ENCODE peak calls at places on chromosomes 13 and 19, in nine cellular contexts. Q is adrenal gland; U is aorta; E is neural progenitor cell; B is A673; O is heart right ventricle; D is upper lobe of right lung; Z is neuronal stem cell; F is effector memory CD4-positive, alpha-beta T cell. S is an unnamed sample.
A peak's percentile ranks its signal among the peaks of the same experiment; 100 is the strongest.

GRCh38 chr19:55091955-55092354 is 16.3 kb downstream of the EPS8L1 start:
- DNase-seq in Q (no peak), U (no peak), E (peak; percentile 62), B (no peak), O (no peak), D (no peak), Z (no peak), F (no peak), S (no peak)

GRCh38 chr19:6041991-6042421 is 64.1 kb upstream of the RANBP3 start:
- DNase-seq in Q (no peak), U (no peak), E (no peak), B (no peak), O (no peak), D (no peak), Z (no peak), F (no peak), S (no peak)

GRCh38 chr19:37778613-37779138 is 710 bp downstream of the ZNF573 start:
- DNase-seq in Q (no peak), U (no peak), E (peak; percentile 1), B (peak; percentile 12), O (no peak), D (no peak), Z (peak; percentile 1), F (no peak), S (no peak)

GRCh38 chr13:51613535-51613934 is 29.3 kb downstream of the WDFY2 start:
- DNase-seq in Q (no peak), U (no peak), E (no peak), B (no peak), O (no peak), D (no peak), Z (no peak), F (no peak), S (no peak)

GRCh38 chr13:98317573-98318171 is 140.6 kb upstream of the RNF113B start:
- DNase-seq in Q (no peak), U (no peak), E (no peak), B (no peak), O (no peak), D (no peak), Z (no peak), F (no peak), S (no peak)

GRCh38 chr13:34038326-34039068 is 220.5 kb downstream of the RFC3 start:
- DNase-seq in Q (no peak), U (no peak), E (no peak), B (no peak), O (no peak), D (no peak), Z (no peak), F (no peak), S (no peak)

GRCh38 chr13:96958286-96958891 is 35.9 kb downstream of the OXGR1 start:
- DNase-seq in Q (peak; percentile 24), U (no peak), E (peak; percentile 64), B (peak; percentile 59), O (no peak), D (no peak), Z (peak; percentile 33), F (no peak), S (no peak)

GRCh38 chr13:38954291-38954690 is 36.3 kb downstream of the STOML3 start:
- DNase-seq in Q (no peak), U (no peak), E (no peak), B (no peak), O (no peak), D (no peak), Z (no peak), F (no peak), S (no peak)

GRCh38 chr19:18021121-18021755 is 13.3 kb downstream of the ARRDC2 start:
- DNase-seq in Q (peak; percentile 91), U (peak; percentile 98), E (no peak), B (peak; percentile 80), O (peak; percentile 91), D (peak; percentile 90), Z (no peak), F (peak; percentile 71), S (peak; percentile 86)

GRCh38 chr19:1063909-1064660 is 2.9 kb upstream of the ARHGAP45 start:
- DNase-seq in Q (peak; percentile 23), U (no peak), E (no peak), B (no peak), O (no peak), D (no peak), Z (no peak), F (no peak), S (no peak)

GRCh38 chr13:75050419-75051066 is 431.4 kb downstream of the TBC1D4 start:
- DNase-seq in Q (no peak), U (no peak), E (no peak), B (peak; percentile 21), O (no peak), D (no peak), Z (no peak), F (no peak), S (no peak)

GRCh38 chr13:49625392-49626137 is 2.7 kb upstream of the ARL11 start:
- DNase-seq in Q (peak; percentile 92), U (no peak), E (no peak), B (no peak), O (peak; percentile 43), D (peak; percentile 85), Z (no peak), F (no peak), S (peak; percentile 90)

GRCh38 chr19:41624515-41624914 is 2.4 kb downstream of the CEACAM4 start:
- DNase-seq in Q (no peak), U (peak; percentile 61), E (no peak), B (no peak), O (no peak), D (no peak), Z (no peak), F (no peak), S (no peak)

GRCh38 chr19:49939721-49940481 is 10.6 kb upstream of the NUP62 start:
- DNase-seq in Q (no peak), U (peak; percentile 60), E (no peak), B (no peak), O (no peak), D (no peak), Z (no peak), F (no peak), S (no peak)

GRCh38 chr19:47534628-47535027 is 19.8 kb upstream of the NAPA start:
- DNase-seq in Q (no peak), U (no peak), E (no peak), B (no peak), O (no peak), D (no peak), Z (no peak), F (no peak), S (no peak)

GRCh38 chr19:30498707-30499106 is 126.5 kb downstream of the ZNF536 start:
- DNase-seq in Q (no peak), U (no peak), E (peak; percentile 60), B (peak; percentile 25), O (no peak), D (no peak), Z (no peak), F (no peak), S (no peak)
- H3K27ac ChIP-seq in Q (no peak overlapping the region), U (no peak overlapping the region), E (no peak overlapping the region), B (no peak overlapping the region), O (no peak overlapping the region), D (no peak overlapping the region), Z (no peak overlapping the region), F (no peak overlapping the region), S (no peak overlapping the region)

GRCh38 chr19:58123354-58123753 is 25.3 kb upstream of the ZSCAN18 start:
- DNase-seq in Q (no peak), U (no peak), E (peak; percentile 6), B (no peak), O (no peak), D (no peak), Z (no peak), F (no peak), S (no peak)
- H3K9me3 ChIP-seq in Q (peaks cover 16% of the 10 kb centered on the region), U (peaks cover 54% of the 10 kb centered on the region), E (peaks cover 30% of the 10 kb centered on the region), B (peaks cover 87% of the 10 kb centered on the region), O (peaks cover 100% of the 10 kb centered on the region), D (peaks cover 91% of the 10 kb centered on the region), Z (peaks cover 71% of the 10 kb centered on the region), F (peaks cover 87% of the 10 kb centered on the region), S (peaks cover 18% of the 10 kb centered on the region)

GRCh38 chr13:42393573-42394360 is 121.8 kb downstream of the AKAP11 start:
- DNase-seq in Q (no peak), U (no peak), E (no peak), B (no peak), O (no peak), D (no peak), Z (no peak), F (no peak), S (no peak)

GRCh38 chr13:42394361-42395065 is 122.6 kb downstream of the AKAP11 start:
- DNase-seq in Q (no peak), U (no peak), E (no peak), B (no peak), O (no peak), D (no peak), Z (no peak), F (no peak), S (no peak)

GRCh38 chr13:42396901-42397670 is 125.1 kb downstream of the AKAP11 start:
- DNase-seq in Q (no peak), U (no peak), E (no peak), B (no peak), O (no peak), D (no peak), Z (no peak), F (no peak), S (no peak)

GRCh38 chr13:42396501-42396900 is 124.5 kb downstream of the AKAP11 start:
- DNase-seq in Q (no peak), U (no peak), E (no peak), B (no peak), O (no peak), D (no peak), Z (no peak), F (no peak), S (peak; percentile 65)

DNA sequence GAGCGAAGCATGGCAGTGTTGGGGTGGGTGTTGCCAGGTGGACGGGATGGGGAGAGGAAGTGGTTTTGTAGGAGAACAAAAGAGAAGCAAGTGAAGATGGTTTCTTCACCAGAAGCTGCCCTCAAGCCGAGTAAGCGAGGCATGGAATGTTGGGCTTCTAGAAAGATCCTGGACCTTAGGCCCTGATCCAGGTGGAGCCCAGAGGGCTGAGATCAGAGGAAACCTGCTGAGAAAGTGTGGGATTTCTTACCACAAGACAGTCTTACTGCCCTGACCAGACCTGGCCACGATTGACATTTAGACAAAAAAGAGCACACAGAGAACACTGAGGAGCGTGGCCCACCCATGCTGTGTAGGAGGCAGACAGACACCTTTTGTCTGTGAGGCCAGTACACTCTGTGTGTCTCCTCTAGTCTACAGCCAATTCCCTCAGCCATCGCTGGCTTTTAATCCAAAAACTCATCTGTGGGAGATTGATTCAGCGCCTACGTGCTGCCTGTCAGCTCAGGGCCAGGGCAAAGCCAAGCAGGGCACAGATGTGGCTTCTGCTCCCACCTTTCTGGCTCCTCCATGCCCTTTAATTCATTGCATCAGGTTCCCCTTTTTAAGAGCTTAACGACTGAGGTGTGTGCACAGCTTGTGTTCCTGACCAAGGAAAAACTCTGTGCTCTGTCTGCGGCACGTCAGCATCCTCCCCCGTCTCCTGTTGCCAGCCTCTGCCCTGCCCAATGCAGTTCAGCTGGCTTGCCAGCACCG is 123.3 kb downstream of the AKAP11 start:
- DNase-seq in Q (no peak), U (no peak), E (no peak), B (no peak), O (no peak), D (no peak), Z (no peak), F (no peak), S (no peak)
- H3K27me3 ChIP-seq in Q (no peaks in the 10 kb centered on the region), U (peaks cover 2% of the 10 kb centered on the region), E (no peaks in the 10 kb centered on the region), B (no peaks in the 10 kb centered on the region), O (peaks cover 5% of the 10 kb centered on the region), D (no peaks in the 10 kb centered on the region), Z (no peaks in the 10 kb centered on the region), F (no peaks in the 10 kb centered on the region), S (no peaks in the 10 kb centered on the region)

DNA sequence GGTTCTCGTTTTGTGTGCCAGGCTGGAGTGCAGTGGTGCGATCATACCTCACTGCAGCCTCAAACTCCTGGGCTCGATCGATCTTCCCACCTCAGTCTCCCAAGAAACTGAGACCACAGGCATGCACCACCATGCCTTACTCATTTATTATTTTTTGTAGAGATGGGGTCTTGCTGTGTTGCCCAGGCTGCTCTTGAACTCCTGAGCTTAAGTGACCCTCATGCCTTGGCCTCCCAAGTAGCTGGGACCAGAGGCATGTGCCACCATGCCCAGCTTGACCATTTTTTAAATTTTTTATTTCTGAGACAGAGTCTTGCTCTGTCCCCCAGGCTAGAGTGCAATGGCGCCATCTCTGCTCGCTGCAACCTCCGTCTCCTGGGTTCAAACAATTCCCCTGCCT is 10.2 kb upstream of the GNA11 start:
- DNase-seq in Q (no peak), U (no peak), E (no peak), B (no peak), O (no peak), D (no peak), Z (no peak), F (no peak), S (no peak)
- H3K27ac ChIP-seq in Q (no peak overlapping the region), U (no peak overlapping the region), E (no peak overlapping the region), B (no peak overlapping the region), O (no peak overlapping the region), D (no peak overlapping the region), Z (no peak overlapping the region), F (no peak overlapping the region), S (no peak overlapping the region)